ENCODE peak calls at places on chromosomes 1 and 21, in four cellular contexts. P, N, H and O are unnamed samples.

GRCh38 chr1:91559046-91559750 is 58.5 kb downstream of the CDC7 start:
- DNase-seq in P (no peak), N (no peak), H (no peak), O (no peak)

GRCh38 chr1:56525463-56526155 is 53.8 kb downstream of the PLPP3 start:
- DNase-seq in P (no peak), N (peak), H (no peak), O (no peak)

GRCh38 chr1:236997882-236998281 is 6.4 kb downstream of the MT1HL1 start:
- DNase-seq in P (no peak), N (no peak), H (no peak), O (no peak)

GRCh38 chr1:232622981-232623380 is 7.0 kb downstream of the SIPA1L2 start:
- DNase-seq in P (no peak), N (no peak), H (no peak), O (no peak)

GRCh38 chr1:52140633-52141512 is 1.0 kb upstream of the ZFYVE9 start:
- DNase-seq in P (no peak), N (no peak), H (no peak), O (no peak)

GRCh38 chr1:30768169-30768829 is 10.7 kb upstream of the LAPTM5 start:
- DNase-seq in P (no peak), N (no peak), H (no peak), O (no peak)

GRCh38 chr1:108962681-108963051 is 618 bp downstream of the CLCC1 start:
- DNase-seq in P (peak), N (peak), H (no peak), O (peak)

GRCh38 chr1:208107415-208107814 is 136.8 kb downstream of the PLXNA2 start:
- DNase-seq in P (no peak), N (no peak), H (no peak), O (no peak)

GRCh38 chr1:192159034-192159433 is 772 bp downstream of the RGS18 start:
- DNase-seq in P (no peak), N (no peak), H (no peak), O (no peak)

GRCh38 chr1:78673120-78673519 is 23.5 kb downstream of the IFI44 start:
- DNase-seq in P (no peak), N (no peak), H (no peak), O (no peak)

GRCh38 chr1:183101841-183102276 is 78.6 kb downstream of the LAMC1 start:
- DNase-seq in P (no peak), N (no peak), H (no peak), O (no peak)

GRCh38 chr1:7104053-7104738 is 318.9 kb downstream of the CAMTA1 start:
- DNase-seq in P (no peak), N (no peak), H (no peak), O (no peak)

GRCh38 chr1:32759997-32760623 is 57.0 kb downstream of the YARS1 start:
- DNase-seq in P (peak), N (peak), H (no peak), O (peak)

GRCh38 chr1:3651011-3651938 is 1.0 kb upstream of the TP73 start:
- DNase-seq in P (no peak), N (peak), H (no peak), O (no peak)

GRCh38 chr1:223425550-223425949 is 32.3 kb downstream of the CCDC185 start:
- DNase-seq in P (no peak), N (no peak), H (no peak), O (no peak)

GRCh38 chr21:46455575-46456385 is 2.9 kb upstream of the DIP2A start:
- DNase-seq in P (peak), N (no peak), H (no peak), O (no peak)

GRCh38 chr1:33132549-33132948 is 49.3 kb downstream of the TRIM62 start:
- DNase-seq in P (no peak), N (no peak), H (no peak), O (no peak)

GRCh38 chr1:244041475-244042100 is 9.5 kb upstream of the ZBTB18 start:
- DNase-seq in P (no peak), N (no peak), H (no peak), O (no peak)

GRCh38 chr1:218865591-218865990 is 308.1 kb upstream of the LYPLAL1 start:
- DNase-seq in P (peak), N (no peak), H (no peak), O (no peak)

GRCh38 chr1:215484111-215484914 is 82.8 kb upstream of the KCTD3 start:
- DNase-seq in P (no peak), N (no peak), H (no peak), O (no peak)

GRCh38 chr1:161081151-161081405 is 8.3 kb downstream of the NECTIN4 start:
- DNase-seq in P (no peak), N (no peak), H (no peak), O (no peak)

GRCh38 chr21:34886554-34887385 is 162.3 kb downstream of the RUNX1 start:
- DNase-seq in P (no peak), N (peak), H (no peak), O (peak)

GRCh38 chr1:163315773-163316374 is 5.9 kb upstream of the NUF2 start:
- DNase-seq in P (peak), N (no peak), H (no peak), O (no peak)

GRCh38 chr1:27544818-27545612 is 55.0 kb upstream of the WASF2 start:
- DNase-seq in P (peak), N (no peak), H (no peak), O (peak)

GRCh38 chr1:198620951-198621824 is 17.7 kb upstream of the PTPRC start:
- DNase-seq in P (no peak), N (no peak), H (no peak), O (no peak)

GRCh38 chr1:232594018-232594502 is 35.9 kb downstream of the SIPA1L2 start:
- DNase-seq in P (no peak), N (no peak), H (no peak), O (no peak)

GRCh38 chr1:183234660-183235476 is 48.8 kb downstream of the LAMC2 start:
- DNase-seq in P (peak), N (no peak), H (peak), O (peak)

GRCh38 chr1:60670313-60670712 is 412.0 kb upstream of the NFIA start:
- DNase-seq in P (no peak), N (no peak), H (no peak), O (no peak)

GRCh38 chr1:72366473-72366872 is 84.1 kb upstream of the NEGR1 start:
- DNase-seq in P (no peak), N (peak), H (no peak), O (no peak)

GRCh38 chr1:209428241-209428921 is 155.1 kb upstream of the CAMK1G start:
- DNase-seq in P (no peak), N (no peak), H (no peak), O (no peak)

GRCh38 chr1:174969977-174970376 is 29.8 kb upstream of the CACYBP start:
- DNase-seq in P (no peak), N (no peak), H (no peak), O (no peak)

GRCh38 chr1:40303790-40304189 is 13.3 kb downstream of the COL9A2 start:
- DNase-seq in P (no peak), N (no peak), H (no peak), O (no peak)

GRCh38 chr1:109271458-109271857 is 11.5 kb downstream of the PSRC1 start:
- DNase-seq in P (no peak), N (no peak), H (no peak), O (no peak)

GRCh38 chr1:109726007-109726406 is 14.0 kb downstream of the GSTM5 start:
- DNase-seq in P (no peak), N (no peak), H (no peak), O (no peak)

GRCh38 chr1:2227341-2228156 is 570 bp upstream of the SKI start:
- DNase-seq in P (peak), N (peak), H (peak), O (peak)
- H3K4me3 ChIP-seq in P (peak), N (peak), H (peak), O (peak)

GRCh38 chr1:12477936-12478611 is 139.9 kb downstream of the DHRS3 start:
- DNase-seq in P (peak), N (peak), H (peak), O (peak)
- TF ChIP-seq POLR2A in P (no peak), N (no peak), H (no peak), O (no peak)

GRCh38 chr1:64967381-64967780 is 1.0 kb upstream of the JAK1 start:
- DNase-seq in P (no peak), N (no peak), H (no peak), O (no peak)
- H3K4me3 ChIP-seq in P (no peak), N (no peak), H (no peak), O (no peak)

DNA sequence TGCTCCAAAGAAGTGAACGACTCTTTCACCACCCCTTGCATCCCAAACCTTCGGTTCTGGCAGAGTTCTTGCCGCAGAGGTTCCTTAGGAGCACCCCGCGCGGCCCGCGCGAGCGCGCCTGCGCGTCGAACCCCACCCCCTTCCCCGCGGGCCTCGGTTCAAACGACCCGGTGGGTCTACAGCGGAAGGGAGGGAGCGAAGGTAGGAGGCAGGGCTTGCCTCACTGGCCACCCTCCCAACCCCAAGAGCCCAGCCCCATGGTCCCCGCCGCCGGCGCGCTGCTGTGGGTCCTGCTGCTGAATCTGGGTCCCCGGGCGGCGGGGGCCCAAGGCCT is at the start of gene C1orf56:
- DNase-seq in P (peak), N (peak), H (peak), O (peak)
- TF ChIP-seq POLR2A in P (peak), N (peak), H (peak), O (peak)

GRCh38 chr1:156490401-156491032 is 10.1 kb downstream of the MEF2D start:
- DNase-seq in P (peak), N (no peak), H (no peak), O (peak)

GRCh38 chr1:156492591-156493080 is 7.9 kb downstream of the MEF2D start:
- DNase-seq in P (no peak), N (no peak), H (no peak), O (no peak)

GRCh38 chr1:156489935-156490293 is 10.7 kb downstream of the MEF2D start:
- DNase-seq in P (no peak), N (no peak), H (no peak), O (no peak)

GRCh38 chr1:156492013-156492590 is 8.5 kb downstream of the MEF2D start:
- DNase-seq in P (no peak), N (no peak), H (no peak), O (no peak)

DNA sequence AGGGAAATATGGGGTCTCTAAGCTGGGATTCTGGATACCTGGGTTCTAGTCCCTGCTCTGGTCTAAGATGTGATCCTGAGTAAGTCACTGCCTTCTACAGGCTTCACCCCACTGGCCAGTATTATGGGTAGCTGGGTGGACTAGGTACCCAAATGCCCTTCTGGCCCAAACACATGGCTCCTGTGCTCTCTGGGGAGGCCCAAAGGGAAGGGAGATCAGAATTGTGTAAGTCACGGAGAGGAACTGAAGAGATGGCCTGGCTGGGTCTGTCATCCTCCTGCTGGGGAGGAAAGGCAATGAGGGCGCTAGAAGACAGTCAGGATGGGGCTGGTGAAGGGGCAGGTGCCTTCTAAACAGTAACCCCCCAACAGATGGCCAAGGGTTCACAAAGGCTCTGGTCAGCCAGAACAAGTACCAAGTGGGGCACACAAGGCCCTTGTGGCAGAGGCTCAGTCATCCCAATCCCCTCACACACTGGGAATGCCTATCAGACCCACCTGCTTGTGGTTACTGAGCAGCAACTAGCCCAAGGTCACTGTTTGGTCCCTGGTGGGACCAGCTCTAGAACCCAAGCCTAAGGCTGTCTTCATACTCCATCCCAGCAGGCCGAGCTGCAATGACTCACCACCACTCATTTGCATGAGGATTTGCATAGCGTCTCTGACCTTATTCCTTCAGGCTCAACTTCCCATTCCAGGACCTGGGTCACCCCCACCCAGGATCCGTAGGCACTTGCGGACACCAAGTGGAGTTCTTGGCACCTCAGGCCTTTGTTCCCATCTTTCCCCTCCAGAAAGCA is 9.2 kb downstream of the MEF2D start:
- DNase-seq in P (no peak), N (no peak), H (no peak), O (no peak)
- H3K4me3 ChIP-seq in P (no peak), N (no peak), H (peak), O (no peak)

DNA sequence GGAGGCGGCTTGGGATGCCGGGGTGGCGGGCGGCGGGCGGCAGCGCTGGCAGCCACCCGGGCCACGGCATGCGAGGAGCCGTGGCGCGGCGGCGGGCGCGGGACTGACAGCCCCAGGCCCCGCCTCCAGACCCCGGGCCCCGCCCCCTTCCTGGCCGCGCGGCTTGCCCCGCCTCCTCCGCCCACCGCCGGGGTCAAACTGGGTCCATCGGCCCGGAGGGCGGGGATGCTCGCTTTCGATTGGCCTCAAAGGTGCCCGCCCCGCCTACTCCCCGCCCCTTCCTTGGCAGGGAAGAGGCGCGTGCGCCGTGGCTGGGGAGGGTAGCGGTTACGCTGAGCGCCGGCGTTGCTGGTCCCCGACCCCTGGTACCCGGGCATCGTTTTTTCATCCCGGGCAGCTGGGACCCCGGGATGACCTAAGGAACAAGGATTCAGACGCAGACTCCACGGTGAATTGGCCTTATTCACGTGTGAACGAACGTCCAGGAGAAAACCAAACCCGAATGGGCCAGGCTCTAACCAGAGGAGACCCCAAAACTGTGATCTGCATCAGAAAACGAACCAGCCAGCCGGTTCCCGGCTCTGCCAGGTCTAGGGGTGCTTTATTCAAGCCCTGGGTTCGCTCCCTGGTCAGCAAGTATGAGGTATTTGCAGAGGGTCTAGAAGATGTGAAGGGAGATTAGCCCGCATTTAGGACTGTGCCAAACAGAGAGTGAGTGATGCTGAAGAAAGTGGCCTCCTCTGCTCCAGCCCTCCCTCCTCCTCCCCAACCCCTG is 117.2 kb upstream of the GUCA2B start:
- DNase-seq in P (peak), N (peak), H (peak), O (peak)
- TF ChIP-seq POLR2A in P (no peak), N (peak), H (no peak), O (no peak)